ENCODE peak calls at places on chromosome 9, in six cellular contexts. X, J, L, W, R and F are unnamed samples.
A peak's percentile ranks its signal among the peaks of the same experiment; 100 is the strongest.

GRCh38 chr9:136312436-136312835 is 8.5 kb upstream of the CCDC187 start:
- DNase-seq in R (no peak), X (no peak), W (peak; percentile 7), J (no peak), L (no peak), F (no peak)

GRCh38 chr9:79809931-79810330 is 238.2 kb downstream of the TLE4 start:
- DNase-seq in R (no peak), L (no peak), J (no peak), W (no peak), X (no peak), F (no peak)

GRCh38 chr9:18976368-18977238 is 56.4 kb downstream of the SAXO1 start:
- DNase-seq in W (no peak), J (no peak), X (no peak), L (no peak), R (no peak), F (no peak)

GRCh38 chr9:2469681-2470141 is 151.9 kb upstream of the VLDLR start:
- DNase-seq in J (no peak), X (peak; percentile 46), L (no peak), W (no peak), R (no peak), F (no peak)

GRCh38 chr9:38006163-38006562 is 62.9 kb downstream of the SHB start:
- DNase-seq in X (no peak), R (no peak), J (no peak), W (no peak), L (no peak), F (no peak)

GRCh38 chr9:106017198-106017740 is 322.9 kb downstream of the TMEM38B start:
- DNase-seq in X (no peak), R (no peak), J (no peak), L (no peak), W (no peak), F (no peak)

GRCh38 chr9:76658510-76659231 is 105.6 kb upstream of the PCA3 start:
- DNase-seq in R (no peak), X (no peak), J (no peak), W (no peak), L (peak; percentile 38), F (no peak)

GRCh38 chr9:72396247-72397091 is 31.5 kb upstream of the ZFAND5 start:
- DNase-seq in X (no peak), W (no peak), R (no peak), L (peak; percentile 54), J (no peak), F (no peak)

GRCh38 chr9:133876144-133876543 is 116.0 kb downstream of the VAV2 start:
- DNase-seq in W (no peak), X (no peak), J (peak; percentile 49), R (peak; percentile 25), L (no peak), F (no peak)

GRCh38 chr9:20754556-20754955 is 70.5 kb downstream of the FOCAD start:
- DNase-seq in X (no peak), L (no peak), W (no peak), R (no peak), J (no peak), F (no peak)

GRCh38 chr9:2704504-2704903 is 12.8 kb upstream of the KCNV2 start:
- DNase-seq in J (no peak), R (no peak), W (no peak), L (no peak), X (no peak), F (no peak)

GRCh38 chr9:93098236-93098946 is 2.4 kb downstream of the CARD19 start:
- DNase-seq in R (no peak), W (peak; percentile 62), L (peak; percentile 68), J (peak; percentile 94), X (peak; percentile 95), F (peak; percentile 54)

GRCh38 chr9:20854444-20854843 is 170.4 kb downstream of the FOCAD start:
- DNase-seq in X (no peak), J (no peak), W (no peak), L (no peak), R (no peak), F (no peak)

GRCh38 chr9:93259490-93260289 is 75.8 kb downstream of the WNK2 start:
- DNase-seq in J (peak; percentile 48), L (no peak), X (no peak), W (no peak), R (no peak), F (no peak)

GRCh38 chr9:123460091-123460490 is 104.1 kb downstream of the CRB2 start:
- DNase-seq in J (no peak), W (no peak), L (no peak), R (no peak), X (no peak), F (no peak)

GRCh38 chr9:4303002-4303401 is 3.1 kb upstream of the GLIS3 start:
- DNase-seq in R (no peak), L (no peak), W (no peak), J (no peak), X (no peak), F (no peak)

GRCh38 chr9:35758475-35759050 is 4.5 kb upstream of the MSMP start:
- DNase-seq in L (no peak), W (no peak), X (no peak), J (no peak), R (no peak), F (no peak)

GRCh38 chr9:35490155-35490909 is 421 bp downstream of the RUSC2 start:
- DNase-seq in X (no peak), J (peak; percentile 70), L (no peak), W (no peak), R (no peak), F (no peak)

GRCh38 chr9:30197954-30198353 is 2186.5 kb upstream of the ACO1 start:
- DNase-seq in W (no peak), L (peak; percentile 57), X (no peak), R (no peak), J (no peak), F (no peak)

GRCh38 chr9:81588148-81588874 is 101.0 kb downstream of the TLE1 start:
- DNase-seq in X (peak; percentile 54), J (no peak), R (no peak), L (peak; percentile 99), W (no peak), F (no peak)

GRCh38 chr9:105842023-105842644 is 147.8 kb downstream of the TMEM38B start:
- DNase-seq in W (peak; percentile 7), R (no peak), X (no peak), L (peak; percentile 16), J (no peak), F (no peak)

GRCh38 chr9:134570151-134570621 is 71.4 kb upstream of the COL5A1 start:
- DNase-seq in J (peak; percentile 46), X (peak; percentile 17), L (no peak), W (no peak), R (no peak), F (no peak)

GRCh38 chr9:134728801-134729495 is 87.3 kb downstream of the COL5A1 start:
- DNase-seq in X (no peak), J (no peak), L (no peak), W (no peak), R (no peak), F (no peak)

GRCh38 chr9:9747787-9748186 is 865.0 kb downstream of the PTPRD start:
- DNase-seq in J (no peak), X (peak; percentile 25), W (no peak), R (no peak), L (no peak), F (no peak)

GRCh38 chr9:95336281-95336680 is 18.8 kb upstream of the FANCC start:
- DNase-seq in W (no peak), J (no peak), R (peak; percentile 35), X (no peak), L (peak; percentile 30), F (no peak)

GRCh38 chr9:94870793-94871558 is 144.5 kb downstream of the AOPEP start:
- DNase-seq in J (no peak), L (no peak), W (peak; percentile 11), X (no peak), R (no peak), F (peak; percentile 51)

GRCh38 chr9:7811679-7812078 is 12.1 kb upstream of the DMAC1 start:
- DNase-seq in W (no peak), R (no peak), X (no peak), J (no peak), L (no peak), F (no peak)

GRCh38 chr9:123727332-123727731 is 202.6 kb downstream of the DENND1A start:
- DNase-seq in X (no peak), L (no peak), W (no peak), J (no peak), R (no peak), F (no peak)

DNA sequence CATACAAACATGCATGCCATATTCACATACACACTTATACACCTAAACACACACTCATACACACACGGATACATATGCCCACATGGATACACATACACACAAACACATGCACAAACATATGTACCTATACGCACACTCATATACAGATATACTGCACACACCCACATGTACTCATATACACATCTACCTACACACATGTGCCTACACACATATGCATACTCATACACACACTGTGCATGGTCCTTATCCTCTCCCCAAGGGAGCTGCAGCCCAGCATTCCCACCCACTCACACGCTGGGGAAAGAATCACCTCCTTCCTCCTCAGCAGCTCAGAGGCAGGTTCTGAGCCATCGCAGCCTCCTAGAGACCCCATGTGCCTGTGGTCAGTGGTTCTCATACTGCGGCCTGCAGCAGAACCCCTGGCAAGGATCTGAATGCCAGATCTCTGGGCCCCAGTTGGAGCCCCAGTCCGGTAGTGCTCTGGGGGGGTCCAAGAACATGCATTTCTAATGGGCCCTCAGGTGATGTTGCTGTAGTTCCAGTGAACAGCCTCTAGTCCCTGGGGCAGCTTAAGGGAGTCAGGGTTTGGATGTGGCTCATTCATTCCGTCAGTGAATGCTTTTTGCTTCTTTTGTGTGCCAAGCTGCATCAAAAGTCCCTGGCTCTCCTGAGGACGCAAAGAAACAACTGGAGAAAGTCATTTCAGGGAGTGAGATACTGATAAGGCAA is 39.0 kb downstream of the SEMA4D start:
- DNase-seq in W (no peak), X (no peak), R (no peak), J (no peak), L (no peak), F (no peak)
- H3K27me3 ChIP-seq in W (no peaks in the 10 kb centered on the region), X (no peaks in the 10 kb centered on the region), R (no peaks in the 10 kb centered on the region), J (no peaks in the 10 kb centered on the region), L (no peaks in the 10 kb centered on the region), F (no peaks in the 10 kb centered on the region)

DNA sequence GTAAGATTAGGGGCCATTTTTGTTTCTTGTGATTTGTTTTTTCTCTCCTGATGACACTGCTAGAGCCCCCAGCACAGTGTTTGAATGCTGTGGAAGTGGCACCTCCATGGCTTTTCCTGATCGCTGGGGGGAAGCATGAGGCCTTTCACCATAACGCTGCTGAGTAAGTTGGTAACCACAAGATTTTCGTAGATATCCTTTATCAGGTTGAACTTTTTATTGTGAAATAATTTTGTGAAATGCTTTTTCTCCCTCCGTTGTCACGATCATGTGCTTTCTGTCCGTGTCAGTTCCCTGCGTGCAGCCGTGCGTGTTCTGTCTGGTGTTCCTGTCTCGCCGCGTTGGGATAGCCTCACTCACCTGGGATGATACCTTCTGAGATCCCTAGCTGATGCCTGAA is 59.4 kb downstream of the EHMT1 start:
- DNase-seq in R (no peak), L (no peak), W (no peak), X (no peak), J (no peak), F (no peak)
- H3K4me1 ChIP-seq in R (peaks cover 24% of the 10 kb centered on the region), L (peaks cover 11% of the 10 kb centered on the region), W (peaks cover 18% of the 10 kb centered on the region), X (peaks cover 7% of the 10 kb centered on the region), J (peaks cover 53% of the 10 kb centered on the region), F (no peaks in the 10 kb centered on the region)

GRCh38 chr9:98943682-98944129 is at the start of gene COL15A1:
- DNase-seq in W (no peak), L (no peak), J (no peak), X (no peak), R (no peak), F (no peak)
- H3K27me3 ChIP-seq in W (peaks cover 14% of the 10 kb centered on the region), L (no peaks in the 10 kb centered on the region), J (peaks cover 44% of the 10 kb centered on the region), X (peaks cover 45% of the 10 kb centered on the region), R (peaks cover 32% of the 10 kb centered on the region), F (peaks cover 11% of the 10 kb centered on the region)

DNA sequence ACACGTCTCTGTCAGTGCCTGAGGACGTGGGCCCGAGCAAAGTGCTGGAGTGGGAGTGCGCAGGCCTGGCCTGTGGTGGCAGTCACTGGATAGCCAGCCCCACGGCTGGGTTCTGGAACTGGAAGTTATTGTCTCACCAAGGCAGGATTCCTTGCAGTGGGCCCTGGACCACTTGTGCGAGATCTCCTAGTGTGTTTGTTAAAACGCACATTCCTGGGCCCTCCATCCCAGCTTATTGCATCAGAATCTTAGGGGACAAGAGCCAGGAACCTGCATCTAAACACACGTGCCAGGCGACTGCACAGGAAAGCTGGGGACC is 26.9 kb downstream of the PTPA start:
- DNase-seq in W (no peak), L (no peak), X (no peak), R (no peak), J (no peak), F (no peak)
- H3K4me1 ChIP-seq in W (peaks cover 35% of the 10 kb centered on the region), L (peaks cover 37% of the 10 kb centered on the region), X (peaks cover 47% of the 10 kb centered on the region), R (peaks cover 15% of the 10 kb centered on the region), J (peaks cover 53% of the 10 kb centered on the region), F (peaks cover 33% of the 10 kb centered on the region)